ENCODE peak calls at places on chromosomes 3 and 15, in nine cellular contexts. One of them, this sample, is unnamed.

GRCh38 chr15:70722266-70723123 is 40.9 kb downstream of the UACA start:
- DNase-seq in heart left ventricle: no peak
- DNase-seq in mucosa of descending colon: no peak
- DNase-seq in neural crest cell: no peak
- DNase-seq in AG09309: no peak
- DNase-seq in Caco-2: peak; percentile 27
- DNase-seq in PC-3: peak; percentile 61
- DNase-seq in heart right ventricle: no peak
- DNase-seq in keratinocyte: no peak
- DNase-seq in this sample: no peak

GRCh38 chr3:126837773-126838172 is 133.7 kb downstream of the CHCHD6 start:
- DNase-seq in heart left ventricle: no peak
- DNase-seq in mucosa of descending colon: no peak
- DNase-seq in neural crest cell: no peak
- DNase-seq in AG09309: no peak
- DNase-seq in Caco-2: no peak
- DNase-seq in PC-3: no peak
- DNase-seq in heart right ventricle: no peak
- DNase-seq in keratinocyte: no peak
- DNase-seq in this sample: no peak

GRCh38 chr15:73881539-73882320 is 8.4 kb downstream of the TBC1D21 start:
- DNase-seq in heart left ventricle: no peak
- DNase-seq in mucosa of descending colon: no peak
- DNase-seq in neural crest cell: no peak
- DNase-seq in AG09309: no peak
- DNase-seq in Caco-2: no peak
- DNase-seq in PC-3: no peak
- DNase-seq in heart right ventricle: no peak
- DNase-seq in keratinocyte: no peak
- DNase-seq in this sample: no peak

GRCh38 chr15:40770147-40770721 is 454 bp downstream of the C15orf62 start:
- DNase-seq in heart left ventricle: no peak
- DNase-seq in mucosa of descending colon: peak; percentile 68
- DNase-seq in neural crest cell: no peak
- DNase-seq in AG09309: no peak
- DNase-seq in Caco-2: no peak
- DNase-seq in PC-3: no peak
- DNase-seq in heart right ventricle: no peak
- DNase-seq in keratinocyte: no peak
- DNase-seq in this sample: no peak

GRCh38 chr3:58793052-58793451 is 126.5 kb upstream of the FAM3D start:
- DNase-seq in heart left ventricle: no peak
- DNase-seq in mucosa of descending colon: no peak
- DNase-seq in neural crest cell: no peak
- DNase-seq in AG09309: no peak
- DNase-seq in Caco-2: no peak
- DNase-seq in PC-3: no peak
- DNase-seq in heart right ventricle: no peak
- DNase-seq in keratinocyte: no peak
- DNase-seq in this sample: no peak

GRCh38 chr15:77824361-77824985 is 191.8 kb upstream of the LINGO1 start:
- DNase-seq in heart left ventricle: peak; percentile 14
- DNase-seq in mucosa of descending colon: peak; percentile 0
- DNase-seq in neural crest cell: no peak
- DNase-seq in AG09309: no peak
- DNase-seq in Caco-2: no peak
- DNase-seq in PC-3: no peak
- DNase-seq in heart right ventricle: no peak
- DNase-seq in keratinocyte: no peak
- DNase-seq in this sample: no peak

GRCh38 chr3:94617312-94617711 is 554.5 kb downstream of the NSUN3 start:
- DNase-seq in heart left ventricle: no peak
- DNase-seq in mucosa of descending colon: no peak
- DNase-seq in neural crest cell: no peak
- DNase-seq in AG09309: no peak
- DNase-seq in Caco-2: no peak
- DNase-seq in PC-3: no peak
- DNase-seq in heart right ventricle: no peak
- DNase-seq in keratinocyte: no peak
- DNase-seq in this sample: no peak

GRCh38 chr3:174505266-174505665 is 353.9 kb upstream of the NAALADL2 start:
- DNase-seq in heart left ventricle: no peak
- DNase-seq in mucosa of descending colon: no peak
- DNase-seq in neural crest cell: no peak
- DNase-seq in AG09309: no peak
- DNase-seq in Caco-2: no peak
- DNase-seq in PC-3: no peak
- DNase-seq in heart right ventricle: no peak
- DNase-seq in keratinocyte: no peak
- DNase-seq in this sample: no peak

GRCh38 chr15:28901587-28901980 is 15.8 kb downstream of the APBA2 start:
- DNase-seq in heart left ventricle: no peak
- DNase-seq in mucosa of descending colon: no peak
- DNase-seq in neural crest cell: no peak
- DNase-seq in AG09309: no peak
- DNase-seq in Caco-2: no peak
- DNase-seq in PC-3: no peak
- DNase-seq in heart right ventricle: no peak
- DNase-seq in keratinocyte: no peak
- DNase-seq in this sample: no peak

GRCh38 chr3:105598047-105598796 is 231.5 kb downstream of the ALCAM start:
- DNase-seq in heart left ventricle: no peak
- DNase-seq in mucosa of descending colon: no peak
- DNase-seq in neural crest cell: no peak
- DNase-seq in AG09309: peak; percentile 77
- DNase-seq in Caco-2: no peak
- DNase-seq in PC-3: peak; percentile 97
- DNase-seq in heart right ventricle: no peak
- DNase-seq in keratinocyte: peak; percentile 95
- DNase-seq in this sample: no peak

GRCh38 chr3:54932606-54933005 is 4.7 kb upstream of the LRTM1 start:
- DNase-seq in heart left ventricle: no peak
- DNase-seq in mucosa of descending colon: no peak
- DNase-seq in neural crest cell: no peak
- DNase-seq in AG09309: no peak
- DNase-seq in Caco-2: no peak
- DNase-seq in PC-3: no peak
- DNase-seq in heart right ventricle: no peak
- DNase-seq in keratinocyte: no peak
- DNase-seq in this sample: no peak

GRCh38 chr3:59258591-59258990 is 208.8 kb upstream of the CFAP20DC start:
- DNase-seq in heart left ventricle: no peak
- DNase-seq in mucosa of descending colon: no peak
- DNase-seq in neural crest cell: no peak
- DNase-seq in AG09309: no peak
- DNase-seq in Caco-2: no peak
- DNase-seq in PC-3: no peak
- DNase-seq in heart right ventricle: no peak
- DNase-seq in keratinocyte: no peak
- DNase-seq in this sample: no peak

GRCh38 chr3:13278783-13279531 is 141.2 kb downstream of the NUP210 start:
- DNase-seq in heart left ventricle: no peak
- DNase-seq in mucosa of descending colon: no peak
- DNase-seq in neural crest cell: no peak
- DNase-seq in AG09309: no peak
- DNase-seq in Caco-2: no peak
- DNase-seq in PC-3: no peak
- DNase-seq in heart right ventricle: no peak
- DNase-seq in keratinocyte: no peak
- DNase-seq in this sample: no peak

GRCh38 chr15:53758412-53758811 is 1.1 kb downstream of the WDR72 start:
- DNase-seq in heart left ventricle: no peak
- DNase-seq in mucosa of descending colon: no peak
- DNase-seq in neural crest cell: no peak
- DNase-seq in AG09309: no peak
- DNase-seq in Caco-2: no peak
- DNase-seq in PC-3: no peak
- DNase-seq in heart right ventricle: no peak
- DNase-seq in keratinocyte: no peak
- DNase-seq in this sample: no peak

GRCh38 chr15:44541282-44541958 is 4.5 kb downstream of the EIF3J start:
- DNase-seq in heart left ventricle: no peak
- DNase-seq in mucosa of descending colon: no peak
- DNase-seq in neural crest cell: no peak
- DNase-seq in AG09309: peak; percentile 58
- DNase-seq in Caco-2: no peak
- DNase-seq in PC-3: peak; percentile 66
- DNase-seq in heart right ventricle: no peak
- DNase-seq in keratinocyte: no peak
- DNase-seq in this sample: no peak

GRCh38 chr3:16178628-16178988 is 4.1 kb downstream of the GALNT15 start:
- DNase-seq in heart left ventricle: no peak
- DNase-seq in mucosa of descending colon: no peak
- DNase-seq in neural crest cell: no peak
- DNase-seq in AG09309: no peak
- DNase-seq in Caco-2: no peak
- DNase-seq in PC-3: no peak
- DNase-seq in heart right ventricle: no peak
- DNase-seq in keratinocyte: no peak
- DNase-seq in this sample: no peak
- TF ChIP-seq CTCF in heart left ventricle: peak; percentile 12
- TF ChIP-seq CTCF in mucosa of descending colon: no peak
- TF ChIP-seq CTCF in neural crest cell: peak; percentile 29
- TF ChIP-seq CTCF in AG09309: no peak
- TF ChIP-seq CTCF in Caco-2: no peak
- TF ChIP-seq CTCF in PC-3: peak; percentile 25
- TF ChIP-seq CTCF in heart right ventricle: peak; percentile 7
- TF ChIP-seq CTCF in keratinocyte: no peak
- TF ChIP-seq CTCF in this sample: no peak

GRCh38 chr3:179446501-179446900 is 4.8 kb downstream of the GNB4 start:
- DNase-seq in heart left ventricle: no peak
- DNase-seq in mucosa of descending colon: no peak
- DNase-seq in neural crest cell: no peak
- DNase-seq in AG09309: no peak
- DNase-seq in Caco-2: peak; percentile 44
- DNase-seq in PC-3: peak; percentile 58
- DNase-seq in heart right ventricle: no peak
- DNase-seq in keratinocyte: no peak
- DNase-seq in this sample: no peak
- TF ChIP-seq CTCF in heart left ventricle: peak; percentile 47
- TF ChIP-seq CTCF in mucosa of descending colon: no peak
- TF ChIP-seq CTCF in neural crest cell: peak; percentile 57
- TF ChIP-seq CTCF in AG09309: peak; percentile 21
- TF ChIP-seq CTCF in Caco-2: peak; percentile 52
- TF ChIP-seq CTCF in PC-3: peak; percentile 57
- TF ChIP-seq CTCF in heart right ventricle: peak; percentile 17
- TF ChIP-seq CTCF in keratinocyte: peak; percentile 43
- TF ChIP-seq CTCF in this sample: peak; percentile 24

DNA sequence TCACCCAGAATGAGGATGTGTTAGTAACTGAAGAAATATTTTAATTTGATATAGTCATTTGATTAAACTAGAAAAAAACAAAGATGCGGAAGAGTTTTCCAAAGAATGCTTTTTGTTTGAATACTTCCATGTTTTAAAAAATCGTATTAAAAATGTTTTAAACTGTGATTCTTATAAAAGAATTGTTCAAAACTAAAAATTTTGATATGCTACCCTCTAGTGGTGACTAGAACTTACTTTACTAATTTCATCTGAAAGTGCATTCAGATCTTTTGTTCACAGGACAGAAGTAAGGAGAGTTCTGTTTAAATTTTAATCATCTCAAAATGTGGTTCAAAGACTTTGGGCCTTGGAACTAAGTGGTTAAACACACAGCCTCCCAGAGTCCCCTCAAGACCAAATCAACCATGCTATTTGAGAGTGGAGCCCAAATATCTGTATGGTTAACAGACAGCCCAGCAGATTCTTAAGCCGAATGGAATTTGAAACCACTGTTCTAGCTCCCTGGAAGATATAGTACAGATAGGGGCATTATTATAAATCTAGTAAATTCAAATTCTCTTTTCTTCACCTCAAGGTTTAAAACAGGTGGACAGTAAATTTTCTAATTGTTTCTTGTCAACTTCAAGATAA is 45.2 kb upstream of the SYNPR start:
- DNase-seq in heart left ventricle: no peak
- DNase-seq in mucosa of descending colon: no peak
- DNase-seq in neural crest cell: no peak
- DNase-seq in AG09309: no peak
- DNase-seq in Caco-2: no peak
- DNase-seq in PC-3: peak; percentile 15
- DNase-seq in heart right ventricle: no peak
- DNase-seq in keratinocyte: no peak
- DNase-seq in this sample: no peak
- TF ChIP-seq CTCF in heart left ventricle: peak; percentile 20
- TF ChIP-seq CTCF in mucosa of descending colon: no peak
- TF ChIP-seq CTCF in neural crest cell: peak; percentile 66
- TF ChIP-seq CTCF in AG09309: peak; percentile 21
- TF ChIP-seq CTCF in Caco-2: peak; percentile 18
- TF ChIP-seq CTCF in PC-3: peak; percentile 61
- TF ChIP-seq CTCF in heart right ventricle: peak; percentile 22
- TF ChIP-seq CTCF in keratinocyte: peak; percentile 33
- TF ChIP-seq CTCF in this sample: peak; percentile 10

DNA sequence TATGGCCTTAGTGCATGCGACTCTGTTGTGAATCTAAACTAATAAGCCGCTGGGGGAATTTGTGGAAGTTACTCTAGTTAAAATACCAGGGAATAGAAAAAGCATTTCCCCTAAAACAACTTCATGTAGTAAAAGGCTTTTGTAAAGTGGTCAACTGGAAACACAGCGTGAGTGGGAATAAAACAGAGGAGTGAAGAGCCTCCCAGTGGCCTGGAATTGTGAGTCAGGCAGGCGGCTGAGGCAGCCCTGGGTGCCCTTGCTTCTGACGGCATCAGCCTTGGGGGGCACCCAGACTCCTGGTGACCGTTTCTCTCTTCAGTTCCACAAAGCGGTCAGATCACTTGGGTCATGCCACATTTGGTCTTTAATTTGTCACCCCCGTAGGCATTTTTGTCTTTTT is 108.4 kb downstream of the GHSR start:
- DNase-seq in heart left ventricle: no peak
- DNase-seq in mucosa of descending colon: no peak
- DNase-seq in neural crest cell: no peak
- DNase-seq in AG09309: no peak
- DNase-seq in Caco-2: no peak
- DNase-seq in PC-3: no peak
- DNase-seq in heart right ventricle: no peak
- DNase-seq in keratinocyte: no peak
- DNase-seq in this sample: no peak
- TF ChIP-seq CTCF in heart left ventricle: no peak
- TF ChIP-seq CTCF in mucosa of descending colon: no peak
- TF ChIP-seq CTCF in neural crest cell: no peak
- TF ChIP-seq CTCF in AG09309: no peak
- TF ChIP-seq CTCF in Caco-2: no peak
- TF ChIP-seq CTCF in PC-3: no peak
- TF ChIP-seq CTCF in heart right ventricle: no peak
- TF ChIP-seq CTCF in keratinocyte: no peak
- TF ChIP-seq CTCF in this sample: no peak

DNA sequence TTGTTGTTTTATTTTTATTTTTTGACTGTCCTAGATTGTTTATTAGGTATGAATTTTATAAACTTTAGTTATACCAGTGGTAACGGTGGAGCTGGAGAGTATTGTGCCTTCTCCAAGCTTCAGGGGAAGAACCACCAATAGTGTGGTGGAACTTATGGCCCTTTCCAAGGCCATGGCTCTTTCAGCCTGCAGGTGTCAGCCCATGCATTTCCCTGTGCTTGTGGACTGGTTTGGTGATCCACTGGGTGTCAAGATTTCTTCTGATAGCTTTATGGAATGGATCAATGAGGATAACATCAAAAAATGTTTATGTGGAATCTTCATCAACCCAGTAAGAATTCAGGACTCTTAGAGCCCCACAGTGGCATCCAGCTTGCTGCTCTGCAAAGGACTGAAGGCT is 19.2 kb upstream of the SCAMP5 start:
- DNase-seq in heart left ventricle: no peak
- DNase-seq in mucosa of descending colon: peak; percentile 2
- DNase-seq in neural crest cell: no peak
- DNase-seq in AG09309: no peak
- DNase-seq in Caco-2: no peak
- DNase-seq in PC-3: no peak
- DNase-seq in heart right ventricle: no peak
- DNase-seq in keratinocyte: no peak
- DNase-seq in this sample: no peak
- TF ChIP-seq CTCF in heart left ventricle: no peak
- TF ChIP-seq CTCF in mucosa of descending colon: no peak
- TF ChIP-seq CTCF in neural crest cell: no peak
- TF ChIP-seq CTCF in AG09309: peak; percentile 7
- TF ChIP-seq CTCF in Caco-2: no peak
- TF ChIP-seq CTCF in PC-3: peak; percentile 27
- TF ChIP-seq CTCF in heart right ventricle: no peak
- TF ChIP-seq CTCF in keratinocyte: no peak
- TF ChIP-seq CTCF in this sample: no peak